ENCODE peak calls at places on chromosome 18, in seven cellular contexts. One of them, this sample, is unnamed.

GRCh38 chr18:35158728-35159443 is 81.9 kb upstream of the ZNF397 start:
- DNase-seq in tibial artery: no peak
- DNase-seq in CD4-positive, alpha-beta T cell: no peak
- DNase-seq in WTC11: no peak
- DNase-seq in K562: no peak
- DNase-seq in heart right ventricle: no peak
- DNase-seq in BJ: no peak
- DNase-seq in this sample: no peak

GRCh38 chr18:8424917-8425725 is 184.1 kb upstream of the RAB12 start:
- DNase-seq in BJ: peak
- DNase-seq in K562: no peak
- DNase-seq in heart right ventricle: no peak
- DNase-seq in tibial artery: no peak
- DNase-seq in CD4-positive, alpha-beta T cell: no peak
- DNase-seq in WTC11: no peak
- DNase-seq in this sample: no peak

GRCh38 chr18:37383036-37383788 is 182.4 kb downstream of the CELF4 start:
- DNase-seq in CD4-positive, alpha-beta T cell: no peak
- DNase-seq in tibial artery: no peak
- DNase-seq in K562: no peak
- DNase-seq in BJ: no peak
- DNase-seq in WTC11: no peak
- DNase-seq in heart right ventricle: no peak
- DNase-seq in this sample: no peak

GRCh38 chr18:75874401-75875093 is 447.0 kb upstream of the SMIM21 start:
- DNase-seq in tibial artery: no peak
- DNase-seq in WTC11: no peak
- DNase-seq in CD4-positive, alpha-beta T cell: no peak
- DNase-seq in heart right ventricle: no peak
- DNase-seq in BJ: no peak
- DNase-seq in K562: no peak
- DNase-seq in this sample: no peak

GRCh38 chr18:78737006-78737915 is 242.4 kb upstream of the SALL3 start:
- DNase-seq in BJ: no peak
- DNase-seq in K562: no peak
- DNase-seq in CD4-positive, alpha-beta T cell: no peak
- DNase-seq in tibial artery: peak
- DNase-seq in WTC11: no peak
- DNase-seq in heart right ventricle: no peak
- DNase-seq in this sample: no peak

GRCh38 chr18:69686861-69687260 is 260.8 kb downstream of the CD226 start:
- DNase-seq in BJ: no peak
- DNase-seq in K562: no peak
- DNase-seq in tibial artery: no peak
- DNase-seq in WTC11: no peak
- DNase-seq in heart right ventricle: no peak
- DNase-seq in CD4-positive, alpha-beta T cell: no peak
- DNase-seq in this sample: no peak

GRCh38 chr18:3177902-3178687 is 41.7 kb downstream of the MYOM1 start:
- DNase-seq in CD4-positive, alpha-beta T cell: no peak
- DNase-seq in K562: peak
- DNase-seq in BJ: no peak
- DNase-seq in heart right ventricle: peak
- DNase-seq in WTC11: no peak
- DNase-seq in tibial artery: peak
- DNase-seq in this sample: no peak

GRCh38 chr18:76351961-76352581 is 143.0 kb downstream of the ZNF516 start:
- DNase-seq in BJ: peak
- DNase-seq in heart right ventricle: peak
- DNase-seq in WTC11: no peak
- DNase-seq in tibial artery: no peak
- DNase-seq in CD4-positive, alpha-beta T cell: no peak
- DNase-seq in K562: no peak
- DNase-seq in this sample: no peak

GRCh38 chr18:35132284-35132910 is 91.2 kb downstream of the MAPRE2 start:
- DNase-seq in tibial artery: no peak
- DNase-seq in BJ: no peak
- DNase-seq in heart right ventricle: no peak
- DNase-seq in CD4-positive, alpha-beta T cell: no peak
- DNase-seq in WTC11: no peak
- DNase-seq in K562: no peak
- DNase-seq in this sample: no peak

GRCh38 chr18:42392416-42392815 is 437.4 kb downstream of the PIK3C3 start:
- DNase-seq in heart right ventricle: no peak
- DNase-seq in tibial artery: no peak
- DNase-seq in BJ: no peak
- DNase-seq in K562: no peak
- DNase-seq in WTC11: no peak
- DNase-seq in CD4-positive, alpha-beta T cell: no peak
- DNase-seq in this sample: no peak

GRCh38 chr18:25895518-25895917 is 194.9 kb downstream of the SS18 start:
- DNase-seq in WTC11: no peak
- DNase-seq in K562: no peak
- DNase-seq in BJ: no peak
- DNase-seq in tibial artery: no peak
- DNase-seq in heart right ventricle: no peak
- DNase-seq in CD4-positive, alpha-beta T cell: no peak
- DNase-seq in this sample: no peak

GRCh38 chr18:25896956-25897355 is 193.5 kb downstream of the SS18 start:
- DNase-seq in K562: no peak
- DNase-seq in BJ: no peak
- DNase-seq in WTC11: no peak
- DNase-seq in tibial artery: no peak
- DNase-seq in heart right ventricle: no peak
- DNase-seq in CD4-positive, alpha-beta T cell: no peak
- DNase-seq in this sample: no peak

GRCh38 chr18:25898965-25899364 is 191.4 kb downstream of the SS18 start:
- DNase-seq in CD4-positive, alpha-beta T cell: no peak
- DNase-seq in BJ: no peak
- DNase-seq in K562: no peak
- DNase-seq in tibial artery: no peak
- DNase-seq in WTC11: no peak
- DNase-seq in heart right ventricle: no peak
- DNase-seq in this sample: no peak

GRCh38 chr18:25896178-25896780 is 194.1 kb downstream of the SS18 start:
- DNase-seq in heart right ventricle: peak
- DNase-seq in BJ: no peak
- DNase-seq in CD4-positive, alpha-beta T cell: no peak
- DNase-seq in tibial artery: no peak
- DNase-seq in K562: peak
- DNase-seq in WTC11: peak
- DNase-seq in this sample: peak
- TF ChIP-seq CTCF in heart right ventricle: peak
- TF ChIP-seq CTCF in BJ: peak
- TF ChIP-seq CTCF in CD4-positive, alpha-beta T cell: peak
- TF ChIP-seq CTCF in tibial artery: peak
- TF ChIP-seq CTCF in K562: peak
- TF ChIP-seq CTCF in WTC11: peak
- TF ChIP-seq CTCF in this sample: peak

GRCh38 chr18:66749475-66750035 is 145.7 kb upstream of the CDH19 start:
- DNase-seq in tibial artery: no peak
- DNase-seq in CD4-positive, alpha-beta T cell: no peak
- DNase-seq in heart right ventricle: no peak
- DNase-seq in WTC11: no peak
- DNase-seq in BJ: no peak
- DNase-seq in K562: no peak
- DNase-seq in this sample: no peak

GRCh38 chr18:66754335-66754734 is 150.4 kb upstream of the CDH19 start:
- DNase-seq in BJ: no peak
- DNase-seq in heart right ventricle: no peak
- DNase-seq in K562: no peak
- DNase-seq in CD4-positive, alpha-beta T cell: no peak
- DNase-seq in WTC11: no peak
- DNase-seq in tibial artery: no peak
- DNase-seq in this sample: no peak

GRCh38 chr18:66752733-66753132 is 148.8 kb upstream of the CDH19 start:
- DNase-seq in BJ: no peak
- DNase-seq in CD4-positive, alpha-beta T cell: no peak
- DNase-seq in heart right ventricle: no peak
- DNase-seq in tibial artery: no peak
- DNase-seq in K562: no peak
- DNase-seq in WTC11: no peak
- DNase-seq in this sample: no peak

DNA sequence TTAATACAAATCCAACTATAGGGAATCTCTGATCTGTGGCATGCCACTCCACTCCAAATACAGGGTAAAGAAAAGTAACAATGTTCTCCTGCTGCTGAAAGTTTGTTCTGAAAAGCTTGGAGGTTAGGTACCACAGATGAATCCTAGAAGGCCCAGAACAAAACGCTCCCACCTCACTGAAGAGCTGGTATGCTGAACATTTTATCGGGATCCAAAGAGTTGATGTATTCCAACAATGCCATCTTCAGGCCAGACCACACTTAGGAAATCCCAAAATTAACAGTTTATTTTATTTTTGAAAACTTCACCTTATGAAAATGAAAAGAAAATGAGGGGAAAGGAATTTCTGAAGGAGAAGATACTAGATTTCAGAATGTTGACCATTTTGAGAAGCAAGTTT is 145.1 kb upstream of the CDH19 start:
- DNase-seq in BJ: no peak
- DNase-seq in heart right ventricle: no peak
- DNase-seq in tibial artery: no peak
- DNase-seq in WTC11: no peak
- DNase-seq in CD4-positive, alpha-beta T cell: no peak
- DNase-seq in K562: no peak
- DNase-seq in this sample: no peak
- TF ChIP-seq CTCF in BJ: no peak
- TF ChIP-seq CTCF in heart right ventricle: peak
- TF ChIP-seq CTCF in tibial artery: no peak
- TF ChIP-seq CTCF in WTC11: no peak
- TF ChIP-seq CTCF in CD4-positive, alpha-beta T cell: no peak
- TF ChIP-seq CTCF in K562: no peak
- TF ChIP-seq CTCF in this sample: peak

GRCh38 chr18:5601188-5601624 is 57.4 kb upstream of the EPB41L3 start:
- DNase-seq in CD4-positive, alpha-beta T cell: no peak
- DNase-seq in K562: no peak
- DNase-seq in BJ: no peak
- DNase-seq in WTC11: no peak
- DNase-seq in heart right ventricle: no peak
- DNase-seq in tibial artery: no peak
- DNase-seq in this sample: no peak

GRCh38 chr18:5603153-5603552 is 59.4 kb upstream of the EPB41L3 start:
- DNase-seq in tibial artery: no peak
- DNase-seq in K562: no peak
- DNase-seq in BJ: no peak
- DNase-seq in heart right ventricle: no peak
- DNase-seq in CD4-positive, alpha-beta T cell: no peak
- DNase-seq in WTC11: no peak
- DNase-seq in this sample: no peak

GRCh38 chr18:5604778-5605177 is 61.0 kb upstream of the EPB41L3 start:
- DNase-seq in heart right ventricle: no peak
- DNase-seq in BJ: no peak
- DNase-seq in K562: no peak
- DNase-seq in CD4-positive, alpha-beta T cell: no peak
- DNase-seq in tibial artery: no peak
- DNase-seq in WTC11: no peak
- DNase-seq in this sample: no peak

GRCh38 chr18:5596585-5596984 is 52.8 kb upstream of the EPB41L3 start:
- DNase-seq in BJ: no peak
- DNase-seq in K562: no peak
- DNase-seq in CD4-positive, alpha-beta T cell: no peak
- DNase-seq in tibial artery: no peak
- DNase-seq in WTC11: no peak
- DNase-seq in heart right ventricle: no peak
- DNase-seq in this sample: no peak

DNA sequence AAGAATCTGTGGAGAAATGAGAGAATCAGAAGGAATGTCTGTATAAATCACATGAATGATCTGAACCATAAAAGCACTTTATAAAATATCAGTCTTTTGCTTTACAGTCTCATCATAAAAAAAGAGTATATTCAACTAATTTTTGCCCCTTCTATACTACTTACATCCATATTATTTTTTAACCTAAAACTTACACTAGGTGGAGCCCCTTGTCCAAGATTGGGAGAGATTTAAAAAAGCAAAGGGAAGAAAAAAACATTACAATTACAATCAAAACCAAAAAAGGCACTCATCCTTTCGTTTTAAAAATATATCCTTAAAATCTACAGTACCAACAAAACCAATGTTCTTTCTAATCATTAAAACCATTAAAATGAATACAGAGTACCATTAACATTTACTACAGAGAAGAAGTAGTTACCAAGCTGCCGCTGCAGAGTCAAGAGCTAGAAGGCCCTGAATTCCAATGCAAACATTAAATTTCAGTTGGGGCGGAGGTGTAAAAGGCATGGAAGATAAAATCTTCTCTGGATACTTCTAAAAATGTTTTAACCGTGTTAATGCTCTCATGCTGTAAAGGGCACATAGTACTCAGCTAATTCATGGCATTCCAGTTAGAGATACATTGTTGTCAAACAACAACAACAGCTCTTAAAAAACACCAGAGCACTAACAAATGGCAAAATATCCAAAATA is 56.7 kb upstream of the EPB41L3 start:
- DNase-seq in tibial artery: no peak
- DNase-seq in K562: peak
- DNase-seq in CD4-positive, alpha-beta T cell: no peak
- DNase-seq in BJ: no peak
- DNase-seq in heart right ventricle: no peak
- DNase-seq in WTC11: no peak
- DNase-seq in this sample: no peak
- TF ChIP-seq CTCF in tibial artery: peak
- TF ChIP-seq CTCF in K562: peak
- TF ChIP-seq CTCF in CD4-positive, alpha-beta T cell: no peak
- TF ChIP-seq CTCF in BJ: peak
- TF ChIP-seq CTCF in heart right ventricle: peak
- TF ChIP-seq CTCF in WTC11: peak
- TF ChIP-seq CTCF in this sample: peak

GRCh38 chr18:54558609-54559585 is 32.1 kb upstream of the DYNAP start:
- DNase-seq in CD4-positive, alpha-beta T cell: no peak
- DNase-seq in heart right ventricle: no peak
- DNase-seq in WTC11: no peak
- DNase-seq in BJ: no peak
- DNase-seq in K562: peak
- DNase-seq in tibial artery: no peak
- DNase-seq in this sample: no peak
- TF ChIP-seq CTCF in CD4-positive, alpha-beta T cell: peak
- TF ChIP-seq CTCF in heart right ventricle: peak
- TF ChIP-seq CTCF in WTC11: peak
- TF ChIP-seq CTCF in BJ: peak
- TF ChIP-seq CTCF in K562: peak
- TF ChIP-seq CTCF in tibial artery: peak
- TF ChIP-seq CTCF in this sample: peak